ENCODE peak calls at places on chromosomes 5 and 9, in five cellular contexts. One of them, this sample, is unnamed.

GRCh38 chr9:12934515-12935301 is 159.9 kb downstream of the LURAP1L start:
- DNase-seq in stomach: no peak
- DNase-seq in H1: no peak
- DNase-seq in suprapubic skin: no peak
- DNase-seq in K562: no peak
- DNase-seq in this sample: no peak

GRCh38 chr5:52983731-52984620 is 5.2 kb upstream of the ITGA2 start:
- DNase-seq in suprapubic skin: no peak
- DNase-seq in H1: no peak
- DNase-seq in K562: no peak
- DNase-seq in stomach: no peak
- DNase-seq in this sample: no peak

GRCh38 chr9:132244582-132245455 is 83.0 kb downstream of the NTNG2 start:
- DNase-seq in H1: no peak
- DNase-seq in stomach: peak
- DNase-seq in K562: no peak
- DNase-seq in suprapubic skin: peak
- DNase-seq in this sample: no peak

GRCh38 chr5:139470821-139471300 is at the start of gene SMIM33:
- DNase-seq in K562: no peak
- DNase-seq in suprapubic skin: no peak
- DNase-seq in H1: no peak
- DNase-seq in stomach: peak
- DNase-seq in this sample: no peak

GRCh38 chr9:106310782-106311181 is 552.2 kb upstream of the ZNF462 start:
- DNase-seq in stomach: no peak
- DNase-seq in H1: no peak
- DNase-seq in suprapubic skin: no peak
- DNase-seq in K562: no peak
- DNase-seq in this sample: no peak

GRCh38 chr5:105789246-105789645 is 1881.5 kb downstream of the EFNA5 start:
- DNase-seq in H1: no peak
- DNase-seq in suprapubic skin: no peak
- DNase-seq in K562: no peak
- DNase-seq in stomach: no peak
- DNase-seq in this sample: no peak

GRCh38 chr9:137082925-137083290 is 3.9 kb upstream of the MAN1B1 start:
- DNase-seq in H1: no peak
- DNase-seq in stomach: no peak
- DNase-seq in K562: no peak
- DNase-seq in suprapubic skin: no peak
- DNase-seq in this sample: no peak

GRCh38 chr9:72333758-72334157 is 31.2 kb downstream of the ZFAND5 start:
- DNase-seq in H1: no peak
- DNase-seq in suprapubic skin: no peak
- DNase-seq in K562: peak
- DNase-seq in stomach: no peak
- DNase-seq in this sample: no peak

GRCh38 chr5:32713396-32714381 is 2.6 kb downstream of the NPR3 start:
- DNase-seq in K562: no peak
- DNase-seq in suprapubic skin: peak
- DNase-seq in H1: no peak
- DNase-seq in stomach: no peak
- DNase-seq in this sample: no peak

DNA sequence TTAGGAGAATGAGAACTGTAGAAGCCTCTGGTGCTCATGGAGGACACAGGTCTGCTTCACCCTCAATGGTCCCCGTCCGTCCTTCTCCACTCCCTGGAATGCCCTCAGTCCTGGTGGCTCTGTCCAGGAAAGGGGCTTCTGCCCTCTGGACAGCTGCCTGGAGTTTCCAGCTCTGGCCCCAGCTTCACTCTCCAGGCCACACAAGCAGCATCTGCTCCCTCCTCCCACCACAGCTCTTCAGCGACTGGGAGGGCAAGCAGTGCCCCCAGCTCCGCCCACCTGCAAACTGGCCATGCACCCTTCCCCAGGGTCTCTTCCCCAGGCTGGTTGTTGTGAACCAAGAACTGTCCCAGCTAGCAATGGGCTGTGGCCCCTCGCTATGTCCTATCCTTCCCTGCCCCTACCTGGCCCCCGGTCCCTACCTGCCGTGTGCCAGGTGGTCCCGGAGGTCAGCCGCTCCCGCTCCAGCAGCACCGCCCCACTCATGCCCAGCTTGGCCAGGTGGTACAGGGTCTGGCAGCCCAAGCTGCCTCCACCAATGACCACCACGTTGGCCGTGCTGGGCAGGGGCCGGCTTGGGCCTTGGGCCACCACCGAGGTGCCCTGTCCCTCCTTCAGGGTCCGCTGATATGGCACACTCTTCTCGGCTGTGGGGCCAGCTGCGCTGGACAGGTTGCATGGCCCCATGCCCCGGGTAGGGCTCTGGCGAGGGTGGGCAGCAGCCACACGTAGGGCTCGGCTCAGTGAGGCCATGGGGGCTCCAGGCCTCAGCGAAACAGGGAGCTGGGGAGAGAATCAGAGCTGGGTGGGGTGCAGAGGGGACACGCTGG is 4.5 kb downstream of the SARDH start:
- DNase-seq in suprapubic skin: no peak
- DNase-seq in H1: no peak
- DNase-seq in stomach: peak
- DNase-seq in K562: no peak
- DNase-seq in this sample: no peak
- H3K27ac ChIP-seq in suprapubic skin: no peak
- H3K27ac ChIP-seq in H1: no peak
- H3K27ac ChIP-seq in stomach: no peak
- H3K27ac ChIP-seq in K562: no peak
- H3K27ac ChIP-seq in this sample: no peak

GRCh38 chr9:91761362-91761761 is 188.7 kb downstream of the ROR2 start:
- DNase-seq in H1: no peak
- DNase-seq in stomach: no peak
- DNase-seq in K562: no peak
- DNase-seq in suprapubic skin: no peak
- DNase-seq in this sample: no peak

GRCh38 chr9:91755761-91756638 is 194.0 kb downstream of the ROR2 start:
- DNase-seq in K562: no peak
- DNase-seq in H1: no peak
- DNase-seq in stomach: no peak
- DNase-seq in suprapubic skin: no peak
- DNase-seq in this sample: no peak

GRCh38 chr9:91757802-91758201 is 192.2 kb downstream of the ROR2 start:
- DNase-seq in suprapubic skin: no peak
- DNase-seq in H1: no peak
- DNase-seq in K562: no peak
- DNase-seq in stomach: no peak
- DNase-seq in this sample: no peak

GRCh38 chr9:91760906-91761305 is 189.1 kb downstream of the ROR2 start:
- DNase-seq in stomach: no peak
- DNase-seq in suprapubic skin: no peak
- DNase-seq in H1: no peak
- DNase-seq in K562: no peak
- DNase-seq in this sample: no peak

DNA sequence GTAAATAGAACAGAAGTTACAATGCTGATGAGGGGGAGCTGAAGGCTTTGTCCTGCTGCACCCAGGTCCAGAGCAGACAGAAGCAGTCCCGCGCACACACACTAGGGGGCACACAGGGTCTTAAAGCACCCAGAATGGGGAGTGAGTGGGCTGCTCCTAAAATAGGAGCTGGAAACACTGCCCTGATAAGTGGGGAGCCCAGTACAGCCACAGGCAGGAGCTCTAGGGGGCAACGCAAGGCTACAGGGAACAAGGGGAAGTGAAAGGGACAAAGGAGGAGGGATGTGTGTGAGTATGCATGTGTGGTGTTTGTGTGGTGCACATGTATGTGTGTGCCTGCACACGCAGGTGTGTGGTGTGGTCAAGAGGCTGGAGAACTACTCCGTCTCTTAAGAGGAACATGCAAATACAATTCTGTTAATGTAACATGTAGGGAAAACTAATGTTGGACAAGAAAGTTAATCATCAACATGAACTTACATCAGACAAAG is 191.5 kb downstream of the ROR2 start:
- DNase-seq in stomach: peak
- DNase-seq in K562: peak
- DNase-seq in H1: peak
- DNase-seq in suprapubic skin: no peak
- DNase-seq in this sample: no peak
- TF ChIP-seq CTCF in stomach: no peak
- TF ChIP-seq CTCF in K562: peak
- TF ChIP-seq CTCF in H1: peak
- TF ChIP-seq CTCF in suprapubic skin: peak
- TF ChIP-seq CTCF in this sample: no peak

DNA sequence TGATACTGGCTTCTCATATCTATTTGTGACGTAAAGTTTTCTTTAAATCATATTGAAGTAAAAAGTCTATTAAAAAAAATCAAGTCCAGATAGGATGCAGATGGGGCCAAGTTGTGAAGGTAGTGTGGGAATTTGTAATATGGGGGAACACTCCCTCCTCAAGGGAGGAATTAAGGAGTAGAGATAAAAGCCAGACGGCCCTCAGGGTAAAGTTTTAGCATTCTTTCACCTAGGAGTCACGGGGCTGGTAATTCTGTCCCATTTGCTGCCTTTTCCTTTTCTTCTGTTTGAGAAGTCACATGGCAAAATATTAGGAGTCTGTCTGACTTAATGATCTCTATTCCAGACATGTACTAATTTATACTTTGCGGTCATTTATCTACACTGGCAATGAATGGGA is 61.8 kb downstream of the SNX24 start:
- DNase-seq in H1: no peak
- DNase-seq in stomach: no peak
- DNase-seq in suprapubic skin: no peak
- DNase-seq in K562: no peak
- DNase-seq in this sample: no peak
- TF ChIP-seq EP300 in H1: no peak
- TF ChIP-seq EP300 in stomach: no peak
- TF ChIP-seq EP300 in suprapubic skin: no peak
- TF ChIP-seq EP300 in K562: no peak
- TF ChIP-seq EP300 in this sample: no peak

DNA sequence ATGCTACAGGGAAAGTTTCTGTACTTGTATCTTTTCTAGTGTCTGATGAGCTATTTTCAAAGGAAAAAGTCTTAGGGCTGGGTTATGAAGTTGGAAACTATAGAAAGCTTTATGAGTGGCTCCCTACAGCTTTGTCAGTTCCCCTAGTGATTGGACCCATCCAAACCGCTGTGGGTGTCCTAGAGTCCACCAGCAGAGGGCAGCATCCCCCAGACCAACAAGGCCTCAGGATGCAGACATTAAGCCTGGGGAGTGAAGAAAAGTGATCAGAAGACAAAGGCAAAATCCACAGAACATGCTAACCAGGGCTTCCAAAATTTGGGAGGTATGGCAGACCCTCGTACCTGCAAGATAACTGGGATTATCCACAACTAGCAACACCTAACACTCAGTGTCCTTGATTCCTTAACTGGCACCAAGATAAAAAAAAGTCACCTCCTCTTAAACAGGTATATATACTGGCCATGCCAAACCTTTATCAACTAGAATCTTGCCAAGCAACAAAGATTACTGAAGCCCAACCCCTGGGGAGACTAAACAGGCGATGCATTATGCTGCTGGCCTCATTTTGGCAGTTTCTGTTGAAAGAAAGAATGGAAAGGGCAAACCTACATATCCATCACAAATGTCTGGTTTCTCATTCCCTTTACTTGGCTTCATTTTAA is 110.4 kb upstream of the NR5A1 start:
- DNase-seq in stomach: peak
- DNase-seq in suprapubic skin: peak
- DNase-seq in H1: peak
- DNase-seq in K562: peak
- DNase-seq in this sample: peak
- H3K27ac ChIP-seq in stomach: no peak
- H3K27ac ChIP-seq in suprapubic skin: no peak
- H3K27ac ChIP-seq in H1: peak
- H3K27ac ChIP-seq in K562: no peak
- H3K27ac ChIP-seq in this sample: no peak